ENCODE peak calls at places on chromosomes 5 and 9, in four cellular contexts. One of them, this sample, is unnamed.
A peak's percentile ranks its signal among the peaks of the same experiment; 100 is the strongest.

GRCh38 chr5:145887976-145888574 is 15.3 kb upstream of the GRXCR2 start:
- DNase-seq in heart right ventricle: peak; percentile 7
- DNase-seq in Caco-2: peak; percentile 69
- DNase-seq in IMR-90: peak; percentile 62
- DNase-seq in this sample: no peak

GRCh38 chr5:154349621-154350020 is 96.2 kb upstream of the SAP30L start:
- DNase-seq in heart right ventricle: no peak
- DNase-seq in Caco-2: no peak
- DNase-seq in IMR-90: peak; percentile 47
- DNase-seq in this sample: no peak

GRCh38 chr5:159207616-159208507 is 1.5 kb downstream of the RNF145 start:
- DNase-seq in heart right ventricle: peak; percentile 81
- DNase-seq in Caco-2: peak; percentile 79
- DNase-seq in IMR-90: peak; percentile 78
- DNase-seq in this sample: peak; percentile 73

GRCh38 chr5:111237470-111237869 is 13.3 kb downstream of the CAMK4 start:
- DNase-seq in heart right ventricle: no peak
- DNase-seq in Caco-2: no peak
- DNase-seq in IMR-90: peak; percentile 19
- DNase-seq in this sample: no peak

GRCh38 chr5:159240301-159240870 is 22.7 kb upstream of the UBLCP1 start:
- DNase-seq in heart right ventricle: no peak
- DNase-seq in Caco-2: no peak
- DNase-seq in IMR-90: peak; percentile 42
- DNase-seq in this sample: no peak

GRCh38 chr9:128669786-128670185 is 13.1 kb upstream of the DYNC2I2 start:
- DNase-seq in heart right ventricle: no peak
- DNase-seq in Caco-2: no peak
- DNase-seq in IMR-90: no peak
- DNase-seq in this sample: no peak

GRCh38 chr5:160769264-160769663 is 82.7 kb downstream of the ATP10B start:
- DNase-seq in heart right ventricle: no peak
- DNase-seq in Caco-2: no peak
- DNase-seq in IMR-90: no peak
- DNase-seq in this sample: no peak

GRCh38 chr5:32020971-32021370 is 153.1 kb downstream of the GOLPH3 start:
- DNase-seq in heart right ventricle: no peak
- DNase-seq in Caco-2: no peak
- DNase-seq in IMR-90: no peak
- DNase-seq in this sample: no peak

GRCh38 chr5:68817696-68818695 is 275.8 kb upstream of the SLC30A5 start:
- DNase-seq in heart right ventricle: no peak
- DNase-seq in Caco-2: no peak
- DNase-seq in IMR-90: no peak
- DNase-seq in this sample: no peak

GRCh38 chr5:91541696-91542095 is 158.6 kb upstream of the ARRDC3 start:
- DNase-seq in heart right ventricle: no peak
- DNase-seq in Caco-2: no peak
- DNase-seq in IMR-90: peak; percentile 16
- DNase-seq in this sample: no peak

GRCh38 chr9:73200694-73201432 is 49.2 kb downstream of the ANXA1 start:
- DNase-seq in heart right ventricle: no peak
- DNase-seq in Caco-2: no peak
- DNase-seq in IMR-90: peak; percentile 23
- DNase-seq in this sample: no peak

GRCh38 chr5:171614511-171614910 is 171.1 kb upstream of the SMIM23 start:
- DNase-seq in heart right ventricle: no peak
- DNase-seq in Caco-2: no peak
- DNase-seq in IMR-90: no peak
- DNase-seq in this sample: no peak

GRCh38 chr9:113011911-113012381 is at the start of gene ZNF883:
- DNase-seq in heart right ventricle: peak; percentile 61
- DNase-seq in Caco-2: no peak
- DNase-seq in IMR-90: peak; percentile 55
- DNase-seq in this sample: no peak

GRCh38 chr5:143245929-143246561 is 157.4 kb downstream of the NR3C1 start:
- DNase-seq in heart right ventricle: no peak
- DNase-seq in Caco-2: no peak
- DNase-seq in IMR-90: peak; percentile 97
- DNase-seq in this sample: no peak

GRCh38 chr9:89468271-89468960 is 29.5 kb downstream of the SEMA4D start:
- DNase-seq in heart right ventricle: no peak
- DNase-seq in Caco-2: no peak
- DNase-seq in IMR-90: no peak
- DNase-seq in this sample: no peak

GRCh38 chr5:56480305-56481146 is 247.4 kb upstream of the ANKRD55 start:
- DNase-seq in heart right ventricle: peak; percentile 83
- DNase-seq in Caco-2: peak; percentile 76
- DNase-seq in IMR-90: peak; percentile 84
- DNase-seq in this sample: peak; percentile 45

GRCh38 chr5:51396797-51397196 is 13.5 kb downstream of the ISL1 start:
- DNase-seq in heart right ventricle: no peak
- DNase-seq in Caco-2: no peak
- DNase-seq in IMR-90: no peak
- DNase-seq in this sample: no peak
- H3K27me3 ChIP-seq in heart right ventricle: peaks cover 76% of the 10 kb centered on the region
- H3K27me3 ChIP-seq in Caco-2: peaks cover 2% of the 10 kb centered on the region
- H3K27me3 ChIP-seq in IMR-90: peaks cover 10% of the 10 kb centered on the region
- H3K27me3 ChIP-seq in this sample: peaks cover 49% of the 10 kb centered on the region

DNA sequence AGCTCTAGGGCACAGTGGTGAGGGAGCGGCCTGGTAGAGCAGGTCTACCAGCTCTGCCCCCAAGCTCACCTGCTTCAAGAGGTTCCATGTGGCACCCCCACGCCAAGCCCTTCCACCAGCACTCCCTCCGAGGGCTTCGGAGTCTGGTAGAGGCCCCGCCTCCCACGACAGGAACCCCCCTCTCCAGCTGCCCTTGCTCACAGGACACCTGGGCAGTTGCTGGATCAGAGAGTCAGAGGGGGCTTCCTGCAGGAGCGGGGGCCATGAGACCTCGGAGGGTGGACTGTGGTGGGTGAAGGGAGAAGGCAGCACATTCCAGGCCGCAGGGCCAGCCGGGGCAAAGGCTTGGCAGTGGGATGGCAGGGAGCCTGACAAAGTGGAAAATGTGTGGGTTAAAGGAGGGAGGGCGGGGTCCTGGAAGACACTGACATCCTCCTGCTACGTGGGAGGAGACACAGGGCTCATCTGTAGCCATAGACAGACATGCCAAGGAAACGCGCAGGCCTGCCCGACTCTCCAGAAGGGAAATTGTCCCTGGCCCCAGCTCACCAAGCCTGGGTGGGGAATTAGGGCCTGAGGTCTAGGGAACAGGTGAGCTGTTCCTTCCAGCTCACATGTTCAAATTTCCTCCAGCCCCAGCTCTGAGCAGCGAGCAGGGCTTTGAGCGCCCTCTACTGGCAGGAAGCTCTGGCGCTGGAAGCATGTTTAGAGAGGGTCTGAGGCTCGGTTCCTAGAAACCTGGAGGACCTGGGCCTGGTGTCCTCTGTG is 74.2 kb downstream of the NTNG2 start:
- DNase-seq in heart right ventricle: peak; percentile 72
- DNase-seq in Caco-2: peak; percentile 78
- DNase-seq in IMR-90: peak; percentile 56
- DNase-seq in this sample: peak; percentile 69
- H3K4me1 ChIP-seq in heart right ventricle: peaks cover 6% of the 10 kb centered on the region
- H3K4me1 ChIP-seq in Caco-2: peaks cover 5% of the 10 kb centered on the region
- H3K4me1 ChIP-seq in IMR-90: peaks cover 3% of the 10 kb centered on the region
- H3K4me1 ChIP-seq in this sample: no peaks in the 10 kb centered on the region

DNA sequence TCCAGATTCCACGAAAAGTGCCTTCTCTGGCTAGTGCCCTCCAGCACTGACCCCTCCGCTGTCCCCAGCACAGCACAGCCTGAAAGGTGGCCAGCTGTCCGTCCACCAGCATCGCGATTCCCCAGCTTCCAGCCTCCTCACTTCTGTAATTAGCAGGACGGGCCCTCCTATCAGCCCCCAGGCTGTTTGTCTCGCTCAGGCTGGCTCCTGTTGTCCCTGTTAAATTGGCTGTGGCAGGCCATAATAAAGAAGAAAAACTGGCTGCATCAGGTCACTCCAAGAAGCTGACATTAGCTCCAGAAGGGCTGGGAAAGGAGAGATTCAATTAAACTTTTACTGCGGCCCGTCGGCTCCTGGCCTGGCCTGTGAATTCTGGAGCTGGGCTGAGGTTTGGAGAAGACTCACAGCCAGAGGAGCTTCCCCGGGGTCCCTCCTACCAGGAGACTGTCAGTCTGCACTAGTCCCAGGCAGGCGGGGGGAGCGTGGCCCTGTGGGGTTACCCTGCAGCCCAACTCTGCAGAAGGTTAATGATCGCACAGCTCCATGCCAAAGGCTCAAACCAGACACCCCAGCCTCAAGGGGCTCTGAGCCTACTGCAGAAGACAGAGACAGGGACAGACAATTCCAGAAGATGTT is 40.7 kb downstream of the OLFM1 start:
- DNase-seq in heart right ventricle: no peak
- DNase-seq in Caco-2: no peak
- DNase-seq in IMR-90: no peak
- DNase-seq in this sample: no peak
- H3K27me3 ChIP-seq in heart right ventricle: peaks cover 17% of the 10 kb centered on the region
- H3K27me3 ChIP-seq in Caco-2: no peaks in the 10 kb centered on the region
- H3K27me3 ChIP-seq in IMR-90: no peaks in the 10 kb centered on the region
- H3K27me3 ChIP-seq in this sample: peaks cover 61% of the 10 kb centered on the region

GRCh38 chr5:113329981-113330380 is 104.8 kb downstream of the TSSK1B start:
- DNase-seq in heart right ventricle: no peak
- DNase-seq in Caco-2: no peak
- DNase-seq in IMR-90: no peak
- DNase-seq in this sample: no peak
- H3K4me1 ChIP-seq in heart right ventricle: peaks cover 9% of the 10 kb centered on the region
- H3K4me1 ChIP-seq in Caco-2: no peaks in the 10 kb centered on the region
- H3K4me1 ChIP-seq in IMR-90: peaks cover 6% of the 10 kb centered on the region
- H3K4me1 ChIP-seq in this sample: no peaks in the 10 kb centered on the region

DNA sequence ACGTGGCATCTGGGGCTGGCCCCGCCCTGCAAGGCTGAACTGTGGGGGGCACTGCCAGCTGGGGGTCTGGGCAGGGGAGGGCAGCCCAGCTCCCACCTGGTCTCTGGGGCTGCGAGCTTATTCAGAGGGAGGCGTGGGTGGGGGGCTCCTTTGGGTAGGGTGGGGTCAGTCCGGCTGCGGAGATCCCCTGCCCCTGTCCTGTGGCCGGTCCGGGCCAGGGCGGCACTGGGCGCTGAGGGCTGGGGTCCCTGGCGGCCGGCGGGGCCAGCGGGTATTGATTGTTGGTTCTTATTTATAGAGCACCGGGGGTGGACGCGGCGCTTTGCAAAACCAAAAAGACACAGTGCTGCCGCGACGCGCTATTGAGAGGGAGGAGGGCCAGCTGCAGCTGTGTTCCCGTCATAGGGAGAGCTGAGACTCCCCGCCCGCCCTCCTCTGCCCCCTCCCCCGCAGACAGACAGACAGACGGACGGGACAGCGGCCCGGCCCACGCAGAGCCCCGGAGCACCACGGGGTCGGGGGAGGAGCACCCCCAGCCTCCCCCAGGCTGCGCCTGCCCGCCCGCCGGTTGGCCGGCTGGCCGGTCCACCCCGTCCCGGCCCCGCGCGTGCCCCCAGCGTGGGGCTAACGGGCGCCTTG is 2.6 kb downstream of the LRRC26 start:
- DNase-seq in heart right ventricle: no peak
- DNase-seq in Caco-2: no peak
- DNase-seq in IMR-90: no peak
- DNase-seq in this sample: no peak
- H3K27me3 ChIP-seq in heart right ventricle: peaks cover 79% of the 10 kb centered on the region
- H3K27me3 ChIP-seq in Caco-2: peaks cover 2% of the 10 kb centered on the region
- H3K27me3 ChIP-seq in IMR-90: peaks cover 92% of the 10 kb centered on the region
- H3K27me3 ChIP-seq in this sample: peaks cover 100% of the 10 kb centered on the region

DNA sequence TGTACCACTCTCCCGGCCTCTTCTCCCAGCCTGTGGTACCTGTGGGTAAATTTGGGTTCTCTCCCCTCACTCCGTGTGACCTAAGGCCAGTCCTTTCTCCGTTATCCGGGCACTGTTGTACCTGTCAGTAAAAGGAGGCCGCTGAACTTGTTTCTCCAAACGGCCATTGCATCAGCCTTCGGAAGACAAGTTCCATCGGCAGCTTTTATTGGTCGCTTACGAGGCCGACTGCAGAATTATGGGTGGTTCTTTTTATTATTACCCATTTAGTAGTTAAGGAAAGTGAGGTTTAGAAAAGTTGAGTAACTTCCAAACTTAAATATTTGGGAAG is 558 bp downstream of the GRPEL2 start:
- DNase-seq in heart right ventricle: no peak
- DNase-seq in Caco-2: no peak
- DNase-seq in IMR-90: peak; percentile 50
- DNase-seq in this sample: no peak
- H3K4me1 ChIP-seq in heart right ventricle: peaks cover 42% of the 10 kb centered on the region
- H3K4me1 ChIP-seq in Caco-2: peaks cover 10% of the 10 kb centered on the region
- H3K4me1 ChIP-seq in IMR-90: peaks cover 2% of the 10 kb centered on the region
- H3K4me1 ChIP-seq in this sample: no peaks in the 10 kb centered on the region

GRCh38 chr5:176730815-176731475 is 79.4 kb upstream of the UNC5A start:
- DNase-seq in heart right ventricle: no peak
- DNase-seq in Caco-2: no peak
- DNase-seq in IMR-90: no peak
- DNase-seq in this sample: no peak
- H3K27me3 ChIP-seq in heart right ventricle: peaks cover 50% of the 10 kb centered on the region
- H3K27me3 ChIP-seq in Caco-2: no peaks in the 10 kb centered on the region
- H3K27me3 ChIP-seq in IMR-90: peaks cover 72% of the 10 kb centered on the region
- H3K27me3 ChIP-seq in this sample: peaks cover 72% of the 10 kb centered on the region

This sample was measured in tibial artery.